ENCODE peak calls at places on chromosomes 13 and 19, in five cellular contexts. X, S, Q, J and W are unnamed samples.

GRCh38 chr13:85508683-85509329 is 290.4 kb downstream of the SLITRK6 start:
- DNase-seq in X (peak), S (no peak), Q (peak), J (no peak), W (no peak)

GRCh38 chr19:15810335-15810734 is 5.1 kb downstream of the OR10H1 start:
- DNase-seq in X (no peak), S (no peak), Q (no peak), J (no peak), W (no peak)

GRCh38 chr13:101649490-101650126 is 197.1 kb downstream of the ITGBL1 start:
- DNase-seq in X (no peak), S (no peak), Q (no peak), J (no peak), W (peak)

GRCh38 chr19:45009625-45010255 is 8.5 kb downstream of the RELB start:
- DNase-seq in X (no peak), S (no peak), Q (no peak), J (no peak), W (no peak)

GRCh38 chr13:99386911-99387788 is 80.0 kb upstream of the GPR183 start:
- DNase-seq in X (peak), S (peak), Q (peak), J (peak), W (no peak)

GRCh38 chr13:30107126-30107525 is 200.2 kb downstream of the KATNAL1 start:
- DNase-seq in X (no peak), S (no peak), Q (no peak), J (no peak), W (no peak)

GRCh38 chr19:2358548-2359173 is 1.4 kb upstream of the TMPRSS9 start:
- DNase-seq in X (no peak), S (no peak), Q (no peak), J (no peak), W (no peak)

GRCh38 chr13:72570019-72570418 is 157.4 kb downstream of the MZT1 start:
- DNase-seq in X (no peak), S (no peak), Q (no peak), J (no peak), W (no peak)

GRCh38 chr19:54188224-54188871 is 1.0 kb downstream of the MBOAT7 start:
- DNase-seq in X (peak), S (no peak), Q (peak), J (no peak), W (peak)

GRCh38 chr19:36013280-36014028 is 559 bp downstream of the ALKBH6 start:
- DNase-seq in X (no peak), S (no peak), Q (no peak), J (no peak), W (no peak)

GRCh38 chr19:15101479-15102082 is 5.6 kb upstream of the SYDE1 start:
- DNase-seq in X (peak), S (no peak), Q (peak), J (no peak), W (peak)

GRCh38 chr13:48066310-48066989 is 28.5 kb downstream of the MED4 start:
- DNase-seq in X (no peak), S (no peak), Q (no peak), J (no peak), W (peak)

GRCh38 chr13:22018297-22019210 is 347.7 kb downstream of the FGF9 start:
- DNase-seq in X (no peak), S (no peak), Q (no peak), J (no peak), W (no peak)

GRCh38 chr19:40596608-40597328 is 4.4 kb upstream of the LTBP4 start:
- DNase-seq in X (no peak), S (no peak), Q (peak), J (no peak), W (peak)

GRCh38 chr19:29211562-29212416 is 1.2 kb downstream of the UQCRFS1 start:
- DNase-seq in X (peak), S (no peak), Q (no peak), J (no peak), W (peak)

GRCh38 chr19:38880076-38880881 is 2.2 kb upstream of the RINL start:
- DNase-seq in X (no peak), S (no peak), Q (no peak), J (no peak), W (no peak)

DNA sequence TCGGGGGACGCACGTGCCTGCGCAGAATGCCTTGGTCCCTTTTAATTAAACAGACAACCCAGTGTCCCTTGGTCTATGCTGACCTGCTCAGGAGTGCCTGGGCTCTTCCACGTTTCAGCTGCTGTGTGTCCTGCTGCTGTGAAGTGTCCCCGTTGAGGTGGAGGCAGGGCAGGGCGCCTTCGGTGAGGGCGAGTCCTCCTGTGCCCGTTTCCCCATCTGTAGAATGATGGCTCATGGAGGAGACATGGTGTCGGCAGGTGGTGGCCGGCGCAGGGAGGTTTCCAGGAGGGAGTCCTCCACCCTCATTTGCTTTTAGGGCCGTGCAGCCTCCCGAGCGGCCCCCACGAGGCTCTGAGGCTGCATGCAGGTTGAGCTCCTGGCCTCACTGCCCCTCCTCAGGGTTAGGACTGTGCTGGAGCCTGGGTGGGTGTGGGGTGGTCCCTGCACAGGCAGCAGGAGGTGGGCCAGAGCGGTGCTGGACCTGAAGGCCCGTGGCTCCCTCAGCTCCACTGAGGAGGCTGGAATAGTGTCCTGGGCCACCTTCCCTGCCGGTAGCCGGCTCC is 8.8 kb downstream of the STK11 start:
- DNase-seq in X (no peak), S (no peak), Q (no peak), J (no peak), W (no peak)
- H2BK15ac ChIP-seq in X (no peak), S (peak), Q (no peak), J (no peak), W (no peak)

DNA sequence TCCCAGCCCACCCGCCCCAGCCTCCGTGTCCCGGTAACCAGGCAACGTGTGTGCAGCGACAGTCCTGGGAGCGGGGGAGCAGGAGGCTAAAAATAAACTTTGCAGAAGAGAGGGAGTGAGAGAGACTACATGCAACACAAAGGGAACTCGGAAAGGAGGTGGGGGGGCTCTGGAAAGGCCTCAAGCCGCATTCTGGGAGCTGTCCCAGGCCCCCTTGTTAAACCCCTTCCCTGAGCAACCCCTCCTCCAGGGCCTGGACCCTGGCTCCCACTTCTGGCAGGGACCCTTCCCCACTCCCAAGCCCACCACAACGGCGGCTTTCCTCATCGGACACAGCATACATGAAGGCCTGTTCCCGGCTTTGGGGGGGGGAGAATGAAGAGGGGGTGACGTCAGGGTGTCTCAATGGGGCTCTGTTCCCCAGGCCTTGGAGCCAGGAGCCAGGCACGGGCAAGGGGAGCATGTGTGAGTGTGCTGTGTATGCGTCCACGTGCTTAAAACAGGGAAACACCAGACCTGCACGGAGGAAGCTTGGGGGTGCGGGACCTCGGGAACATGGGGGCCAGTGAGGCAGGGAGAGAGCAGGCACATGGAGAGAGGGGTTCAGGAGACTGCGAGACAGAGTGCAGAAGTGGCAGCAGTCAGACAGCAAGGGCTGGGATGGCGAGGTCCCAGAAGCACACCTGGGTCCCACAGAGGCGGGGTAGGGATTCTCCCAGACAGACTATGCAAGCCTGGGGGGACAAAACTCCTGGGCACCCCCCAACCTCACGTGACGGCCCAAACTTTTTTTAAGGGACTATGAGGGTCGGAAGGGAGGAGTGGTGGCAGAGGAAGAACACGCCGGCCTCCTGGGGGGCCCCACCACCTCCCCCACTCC is 2.3 kb downstream of the ERF start:
- DNase-seq in X (peak), S (no peak), Q (no peak), J (no peak), W (peak)
- H2BK15ac ChIP-seq in X (no peak), S (peak), Q (no peak), J (peak), W (peak)

GRCh38 chr13:112975401-112975939 is 6.5 kb downstream of the MCF2L start:
- DNase-seq in X (no peak), S (no peak), Q (no peak), J (no peak), W (no peak)

GRCh38 chr13:112977091-112977490 is 8.1 kb downstream of the MCF2L start:
- DNase-seq in X (no peak), S (no peak), Q (no peak), J (no peak), W (no peak)

GRCh38 chr13:112974676-112975075 is 5.7 kb downstream of the MCF2L start:
- DNase-seq in X (no peak), S (no peak), Q (no peak), J (no peak), W (no peak)

GRCh38 chr13:112977525-112977924 is 8.5 kb downstream of the MCF2L start:
- DNase-seq in X (no peak), S (no peak), Q (no peak), J (no peak), W (no peak)

GRCh38 chr13:112976526-112976925 is 7.5 kb downstream of the MCF2L start:
- DNase-seq in X (no peak), S (no peak), Q (no peak), J (no peak), W (no peak)
- H2BK15ac ChIP-seq in X (no peak), S (peak), Q (no peak), J (no peak), W (no peak)

GRCh38 chr19:18282021-18282787 is 782 bp upstream of the JUND start:
- DNase-seq in X (peak), S (no peak), Q (no peak), J (no peak), W (no peak)

GRCh38 chr19:18283338-18283737 is 1.9 kb upstream of the JUND start:
- DNase-seq in X (no peak), S (no peak), Q (no peak), J (no peak), W (no peak)

GRCh38 chr19:18284710-18285430 is 3.4 kb upstream of the JUND start:
- DNase-seq in X (no peak), S (no peak), Q (no peak), J (no peak), W (no peak)

GRCh38 chr19:18281082-18282020 is at the start of gene JUND:
- DNase-seq in X (peak), S (peak), Q (peak), J (peak), W (peak)

GRCh38 chr19:18282788-18283141 is 1.3 kb upstream of the JUND start:
- DNase-seq in X (peak), S (no peak), Q (no peak), J (no peak), W (no peak)
- H2BK15ac ChIP-seq in X (no peak), S (peak), Q (no peak), J (peak), W (peak)